ENCODE peak calls at places on chromosomes 7 and 10, in seven cellular contexts. One of them, this sample, is unnamed.

GRCh38 chr10:125064681-125065492 is 95.5 kb downstream of the CTBP2 start:
- DNase-seq in testis: no peak
- DNase-seq in A549: no peak
- DNase-seq in Peyer's patch: no peak
- DNase-seq in prostate gland: peak; percentile 79
- DNase-seq in IMR-90: peak; percentile 49
- DNase-seq in heart left ventricle: no peak
- DNase-seq in this sample: no peak

GRCh38 chr7:2687338-2687869 is 598 bp upstream of the AMZ1 start:
- DNase-seq in testis: no peak
- DNase-seq in A549: no peak
- DNase-seq in Peyer's patch: no peak
- DNase-seq in prostate gland: no peak
- DNase-seq in IMR-90: peak; percentile 75
- DNase-seq in heart left ventricle: no peak
- DNase-seq in this sample: no peak

GRCh38 chr10:121322776-121323175 is 275.5 kb downstream of the FGFR2 start:
- DNase-seq in testis: no peak
- DNase-seq in A549: no peak
- DNase-seq in Peyer's patch: no peak
- DNase-seq in prostate gland: no peak
- DNase-seq in IMR-90: no peak
- DNase-seq in heart left ventricle: no peak
- DNase-seq in this sample: no peak

GRCh38 chr7:84209006-84209405 is 14.4 kb upstream of the SEMA3A start:
- DNase-seq in testis: no peak
- DNase-seq in A549: no peak
- DNase-seq in Peyer's patch: no peak
- DNase-seq in prostate gland: no peak
- DNase-seq in IMR-90: no peak
- DNase-seq in heart left ventricle: no peak
- DNase-seq in this sample: no peak

GRCh38 chr10:99540673-99541531 is 8.2 kb downstream of the NKX2-3 start:
- DNase-seq in testis: no peak
- DNase-seq in A549: peak; percentile 64
- DNase-seq in Peyer's patch: no peak
- DNase-seq in prostate gland: no peak
- DNase-seq in IMR-90: no peak
- DNase-seq in heart left ventricle: no peak
- DNase-seq in this sample: no peak

GRCh38 chr7:38057829-38058228 is 120.2 kb upstream of the STARD3NL start:
- DNase-seq in testis: no peak
- DNase-seq in A549: no peak
- DNase-seq in Peyer's patch: no peak
- DNase-seq in prostate gland: no peak
- DNase-seq in IMR-90: no peak
- DNase-seq in heart left ventricle: no peak
- DNase-seq in this sample: no peak

GRCh38 chr10:58516118-58516517 is 3.4 kb downstream of the BICC1 start:
- DNase-seq in testis: no peak
- DNase-seq in A549: no peak
- DNase-seq in Peyer's patch: no peak
- DNase-seq in prostate gland: no peak
- DNase-seq in IMR-90: no peak
- DNase-seq in heart left ventricle: no peak
- DNase-seq in this sample: no peak

GRCh38 chr10:133033742-133034048 is 54.0 kb upstream of the ADGRA1 start:
- DNase-seq in testis: no peak
- DNase-seq in A549: no peak
- DNase-seq in Peyer's patch: no peak
- DNase-seq in prostate gland: no peak
- DNase-seq in IMR-90: no peak
- DNase-seq in heart left ventricle: no peak
- DNase-seq in this sample: no peak

GRCh38 chr7:100446040-100446439 is 9.7 kb upstream of the PPP1R35 start:
- DNase-seq in testis: no peak
- DNase-seq in A549: no peak
- DNase-seq in Peyer's patch: no peak
- DNase-seq in prostate gland: no peak
- DNase-seq in IMR-90: peak; percentile 65
- DNase-seq in heart left ventricle: no peak
- DNase-seq in this sample: no peak

GRCh38 chr7:113060100-113060499 is 26.5 kb downstream of the GPR85 start:
- DNase-seq in testis: no peak
- DNase-seq in A549: no peak
- DNase-seq in Peyer's patch: no peak
- DNase-seq in prostate gland: no peak
- DNase-seq in IMR-90: no peak
- DNase-seq in heart left ventricle: no peak
- DNase-seq in this sample: no peak

GRCh38 chr7:114130860-114131259 is 212.1 kb upstream of the PPP1R3A start:
- DNase-seq in testis: no peak
- DNase-seq in A549: no peak
- DNase-seq in Peyer's patch: no peak
- DNase-seq in prostate gland: no peak
- DNase-seq in IMR-90: no peak
- DNase-seq in heart left ventricle: no peak
- DNase-seq in this sample: no peak

GRCh38 chr10:91123246-91123645 is 97.2 kb upstream of the PCGF5 start:
- DNase-seq in testis: no peak
- DNase-seq in A549: no peak
- DNase-seq in Peyer's patch: no peak
- DNase-seq in prostate gland: no peak
- DNase-seq in IMR-90: no peak
- DNase-seq in heart left ventricle: no peak
- DNase-seq in this sample: no peak

GRCh38 chr10:71604324-71605018 is 115.1 kb downstream of the C10orf105 start:
- DNase-seq in testis: no peak
- DNase-seq in A549: no peak
- DNase-seq in Peyer's patch: peak; percentile 78
- DNase-seq in prostate gland: no peak
- DNase-seq in IMR-90: no peak
- DNase-seq in heart left ventricle: no peak
- DNase-seq in this sample: peak; percentile 27

GRCh38 chr7:104552102-104552501 is 223.7 kb downstream of the LHFPL3 start:
- DNase-seq in testis: peak; percentile 72
- DNase-seq in A549: no peak
- DNase-seq in Peyer's patch: no peak
- DNase-seq in prostate gland: peak; percentile 4
- DNase-seq in IMR-90: peak; percentile 4
- DNase-seq in heart left ventricle: no peak
- DNase-seq in this sample: peak; percentile 49

GRCh38 chr7:123023126-123023525 is 27.6 kb upstream of the TAS2R16 start:
- DNase-seq in testis: no peak
- DNase-seq in A549: no peak
- DNase-seq in Peyer's patch: no peak
- DNase-seq in prostate gland: no peak
- DNase-seq in IMR-90: no peak
- DNase-seq in heart left ventricle: no peak
- DNase-seq in this sample: no peak

GRCh38 chr7:108257954-108258353 is 127.8 kb upstream of the LAMB4 start:
- DNase-seq in testis: no peak
- DNase-seq in A549: no peak
- DNase-seq in Peyer's patch: no peak
- DNase-seq in prostate gland: no peak
- DNase-seq in IMR-90: no peak
- DNase-seq in heart left ventricle: no peak
- DNase-seq in this sample: no peak

GRCh38 chr7:70044064-70044463 is 445.8 kb downstream of the AUTS2 start:
- DNase-seq in testis: no peak
- DNase-seq in A549: no peak
- DNase-seq in Peyer's patch: no peak
- DNase-seq in prostate gland: no peak
- DNase-seq in IMR-90: no peak
- DNase-seq in heart left ventricle: no peak
- DNase-seq in this sample: no peak

GRCh38 chr7:25849361-25850184 is 302.4 kb upstream of the NFE2L3 start:
- DNase-seq in testis: peak; percentile 81
- DNase-seq in A549: peak; percentile 26
- DNase-seq in Peyer's patch: peak; percentile 59
- DNase-seq in prostate gland: no peak
- DNase-seq in IMR-90: peak; percentile 91
- DNase-seq in heart left ventricle: no peak
- DNase-seq in this sample: peak; percentile 52

GRCh38 chr7:136869006-136869961 is 832 bp downstream of the CHRM2 start:
- DNase-seq in testis: peak; percentile 13
- DNase-seq in A549: no peak
- DNase-seq in Peyer's patch: no peak
- DNase-seq in prostate gland: no peak
- DNase-seq in IMR-90: peak; percentile 59
- DNase-seq in heart left ventricle: peak; percentile 59
- DNase-seq in this sample: no peak

GRCh38 chr10:15738237-15738928 is 18.7 kb upstream of the ITGA8 start:
- DNase-seq in testis: peak; percentile 26
- DNase-seq in A549: no peak
- DNase-seq in Peyer's patch: no peak
- DNase-seq in prostate gland: no peak
- DNase-seq in IMR-90: no peak
- DNase-seq in heart left ventricle: no peak
- DNase-seq in this sample: no peak

GRCh38 chr10:15742102-15742501 is 22.4 kb upstream of the ITGA8 start:
- DNase-seq in testis: no peak
- DNase-seq in A549: no peak
- DNase-seq in Peyer's patch: no peak
- DNase-seq in prostate gland: no peak
- DNase-seq in IMR-90: no peak
- DNase-seq in heart left ventricle: no peak
- DNase-seq in this sample: no peak

GRCh38 chr10:15742831-15743230 is 23.1 kb upstream of the ITGA8 start:
- DNase-seq in testis: no peak
- DNase-seq in A549: no peak
- DNase-seq in Peyer's patch: no peak
- DNase-seq in prostate gland: no peak
- DNase-seq in IMR-90: no peak
- DNase-seq in heart left ventricle: no peak
- DNase-seq in this sample: no peak

GRCh38 chr10:15739437-15739970 is 19.8 kb upstream of the ITGA8 start:
- DNase-seq in testis: no peak
- DNase-seq in A549: no peak
- DNase-seq in Peyer's patch: no peak
- DNase-seq in prostate gland: no peak
- DNase-seq in IMR-90: no peak
- DNase-seq in heart left ventricle: no peak
- DNase-seq in this sample: no peak

DNA sequence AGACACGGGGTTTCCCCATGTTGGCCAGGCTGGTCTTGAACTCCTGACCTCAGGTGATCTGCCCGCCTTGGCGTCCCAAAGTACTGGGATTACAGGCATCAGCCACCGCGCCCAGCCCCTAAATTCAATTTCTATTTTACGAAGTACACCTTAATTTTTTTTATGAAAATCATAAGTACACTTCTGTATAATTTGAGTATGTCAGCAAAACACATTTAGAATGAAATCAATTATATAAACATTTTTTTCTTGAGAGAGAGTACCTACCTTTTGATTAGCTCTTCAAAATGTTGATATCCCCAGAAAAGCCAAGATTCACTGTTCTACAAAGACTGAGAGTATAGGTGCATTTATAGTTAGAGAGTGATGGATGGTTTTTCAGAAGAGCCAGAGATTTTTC is 20.5 kb upstream of the ITGA8 start:
- DNase-seq in testis: no peak
- DNase-seq in A549: no peak
- DNase-seq in Peyer's patch: no peak
- DNase-seq in prostate gland: no peak
- DNase-seq in IMR-90: no peak
- DNase-seq in heart left ventricle: no peak
- DNase-seq in this sample: no peak
- TF ChIP-seq POLR2A in testis: no peak
- TF ChIP-seq POLR2A in A549: no peak
- TF ChIP-seq POLR2A in Peyer's patch: no peak
- TF ChIP-seq POLR2A in prostate gland: no peak
- TF ChIP-seq POLR2A in IMR-90: no peak
- TF ChIP-seq POLR2A in heart left ventricle: no peak
- TF ChIP-seq POLR2A in this sample: no peak

GRCh38 chr10:119655566-119656001 is 4.4 kb downstream of the BAG3 start:
- DNase-seq in testis: peak; percentile 49
- DNase-seq in A549: no peak
- DNase-seq in Peyer's patch: peak; percentile 57
- DNase-seq in prostate gland: peak; percentile 44
- DNase-seq in IMR-90: peak; percentile 88
- DNase-seq in heart left ventricle: no peak
- DNase-seq in this sample: peak; percentile 76
- TF ChIP-seq POLR2A in testis: no peak
- TF ChIP-seq POLR2A in A549: no peak
- TF ChIP-seq POLR2A in Peyer's patch: no peak
- TF ChIP-seq POLR2A in prostate gland: peak; percentile 32
- TF ChIP-seq POLR2A in IMR-90: peak; percentile 61
- TF ChIP-seq POLR2A in heart left ventricle: peak; percentile 45
- TF ChIP-seq POLR2A in this sample: peak; percentile 20

DNA sequence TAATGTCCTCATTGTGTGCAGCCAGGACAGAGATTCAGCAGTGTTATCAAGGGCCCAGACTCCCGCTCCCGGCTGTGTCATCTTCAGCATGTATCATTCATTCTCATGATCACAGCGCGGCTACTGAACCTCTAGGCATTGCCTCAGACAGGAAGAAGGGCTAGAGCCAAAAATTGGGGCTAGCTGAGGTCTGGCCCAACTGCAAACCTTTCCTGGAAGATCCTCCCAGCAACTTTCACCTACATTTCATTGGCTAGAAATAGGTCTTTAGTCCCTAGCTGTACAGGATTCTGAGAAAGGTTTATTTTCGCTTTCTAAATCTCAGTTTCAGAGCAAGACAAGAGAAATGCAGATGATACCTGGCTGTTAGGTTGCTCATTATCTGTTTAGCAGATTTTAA is 81.9 kb downstream of the CREM start:
- DNase-seq in testis: no peak
- DNase-seq in A549: no peak
- DNase-seq in Peyer's patch: no peak
- DNase-seq in prostate gland: no peak
- DNase-seq in IMR-90: no peak
- DNase-seq in heart left ventricle: no peak
- DNase-seq in this sample: no peak
- TF ChIP-seq POLR2A in testis: no peak
- TF ChIP-seq POLR2A in A549: no peak
- TF ChIP-seq POLR2A in Peyer's patch: no peak
- TF ChIP-seq POLR2A in prostate gland: no peak
- TF ChIP-seq POLR2A in IMR-90: no peak
- TF ChIP-seq POLR2A in heart left ventricle: no peak
- TF ChIP-seq POLR2A in this sample: no peak

DNA sequence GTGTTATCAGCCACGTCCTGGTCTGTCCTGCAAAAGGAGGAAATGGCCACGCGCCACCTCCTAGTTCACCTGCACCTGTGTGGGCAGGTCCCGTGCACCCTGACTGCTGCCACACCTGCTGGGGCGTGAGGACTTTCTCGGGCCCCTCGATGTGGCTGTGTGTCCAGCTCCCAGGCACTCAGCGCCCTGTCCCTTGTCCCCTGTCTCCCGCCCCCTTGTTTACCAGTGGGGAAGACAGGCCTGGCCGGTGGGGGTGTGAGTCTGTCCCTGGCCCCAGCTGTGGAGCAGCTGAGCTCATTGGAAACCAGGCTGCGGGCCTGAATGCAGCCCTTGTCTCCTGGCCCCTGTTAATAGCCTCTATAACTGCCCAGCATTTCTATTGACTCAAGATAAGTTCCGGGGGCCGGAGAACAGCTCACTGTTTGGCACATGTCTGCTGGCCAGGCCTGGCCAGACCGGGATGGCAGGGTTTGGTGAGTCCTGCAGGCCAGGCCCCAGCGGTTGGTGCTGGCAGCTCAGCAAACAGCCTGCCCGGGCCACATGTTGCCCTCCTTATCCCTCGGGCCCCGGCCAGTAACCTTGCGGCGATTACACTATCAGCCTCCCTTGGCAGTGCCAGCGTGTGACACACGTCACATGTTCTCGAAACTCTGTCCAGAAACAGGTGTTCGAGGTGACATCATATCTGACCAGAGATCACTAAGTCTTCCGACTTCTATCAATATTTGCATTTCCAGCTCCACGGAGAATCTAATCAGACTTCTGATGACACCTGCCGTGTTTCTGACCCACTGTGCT is 52.1 kb downstream of the FOXL3 start:
- DNase-seq in testis: peak; percentile 66
- DNase-seq in A549: no peak
- DNase-seq in Peyer's patch: peak; percentile 79
- DNase-seq in prostate gland: peak; percentile 80
- DNase-seq in IMR-90: no peak
- DNase-seq in heart left ventricle: no peak
- DNase-seq in this sample: no peak
- TF ChIP-seq POLR2A in testis: no peak
- TF ChIP-seq POLR2A in A549: no peak
- TF ChIP-seq POLR2A in Peyer's patch: no peak
- TF ChIP-seq POLR2A in prostate gland: no peak
- TF ChIP-seq POLR2A in IMR-90: no peak
- TF ChIP-seq POLR2A in heart left ventricle: no peak
- TF ChIP-seq POLR2A in this sample: no peak